ENCODE peak calls at places on chromosomes 16 and 17, in five cellular contexts. L is stimulated activated CD4-positive, alpha-beta T cell treated with anti-CD3 and anti-CD28 coated beads, Interleukin-12 subunit alpha, Interleukin-12 subunit beta, amount 100 ng/mL, for 4 hours; K is AG10803; U is T follicular helper cell; V is H4. Q is an unnamed sample.

GRCh38 chr16:75111514-75112280 is 4.9 kb downstream of the LDHD start:
- DNase-seq in L (no peak), K (no peak), U (no peak), V (no peak), Q (no peak)

GRCh38 chr16:88856122-88856827 is 472 bp downstream of the GALNS start:
- DNase-seq in L (no peak), K (no peak), U (peak; percentile 14), V (no peak), Q (no peak)

GRCh38 chr17:73613947-73614655 is 30.1 kb downstream of the SDK2 start:
- DNase-seq in L (no peak), K (peak; percentile 4), U (no peak), V (no peak), Q (no peak)

GRCh38 chr16:58464916-58465731 is 34.8 kb upstream of the NDRG4 start:
- DNase-seq in L (no peak), K (no peak), U (no peak), V (no peak), Q (no peak)

GRCh38 chr17:72609501-72609900 is 483.0 kb downstream of the SLC39A11 start:
- DNase-seq in L (no peak), K (peak; percentile 60), U (no peak), V (no peak), Q (no peak)

GRCh38 chr17:74712756-74713155 is at the start of gene CD300LF:
- DNase-seq in L (no peak), K (no peak), U (no peak), V (no peak), Q (no peak)

GRCh38 chr17:4583796-4584124 is 569 bp upstream of the SMTNL2 start:
- DNase-seq in L (no peak), K (no peak), U (no peak), V (no peak), Q (no peak)

GRCh38 chr17:42409467-42410351 is 13.3 kb downstream of the CAVIN1 start:
- DNase-seq in L (no peak), K (peak; percentile 95), U (no peak), V (peak; percentile 80), Q (no peak)

GRCh38 chr17:37818689-37819088 is 73.8 kb upstream of the HNF1B start:
- DNase-seq in L (no peak), K (no peak), U (no peak), V (peak; percentile 42), Q (no peak)

GRCh38 chr16:85390511-85391174 is 222.5 kb upstream of the GSE1 start:
- DNase-seq in L (no peak), K (peak; percentile 92), U (no peak), V (peak; percentile 91), Q (no peak)

GRCh38 chr17:80477647-80478478 is 1.5 kb upstream of the NPTX1 start:
- DNase-seq in L (no peak), K (peak; percentile 32), U (no peak), V (no peak), Q (no peak)

GRCh38 chr17:57379237-57380054 is 123.1 kb downstream of the MSI2 start:
- DNase-seq in L (no peak), K (no peak), U (no peak), V (no peak), Q (no peak)

GRCh38 chr16:4535627-4536108 is 2.9 kb downstream of the CDIP1 start:
- DNase-seq in L (no peak), K (no peak), U (no peak), V (no peak), Q (no peak)

GRCh38 chr17:20263595-20263994 is 203.7 kb downstream of the LGALS9B start:
- DNase-seq in L (no peak), K (peak; percentile 74), U (no peak), V (no peak), Q (no peak)

GRCh38 chr16:49858200-49859129 is 2.6 kb upstream of the ZNF423 start:
- DNase-seq in L (peak; percentile 53), K (no peak), U (no peak), V (no peak), Q (no peak)

GRCh38 chr16:76946879-76947278 is 244.1 kb upstream of the MON1B start:
- DNase-seq in L (no peak), K (peak; percentile 51), U (no peak), V (peak; percentile 81), Q (no peak)

GRCh38 chr17:16377804-16378400 is 3.0 kb upstream of the UBB start:
- DNase-seq in L (no peak), K (peak; percentile 82), U (no peak), V (no peak), Q (no peak)

GRCh38 chr16:50093607-50094570 is 28.1 kb downstream of the HEATR3 start:
- DNase-seq in L (no peak), K (peak; percentile 45), U (no peak), V (no peak), Q (no peak)

GRCh38 chr17:49003557-49004511 is 6.6 kb downstream of the IGF2BP1 start:
- DNase-seq in L (no peak), K (peak; percentile 49), U (no peak), V (no peak), Q (no peak)

GRCh38 chr16:66434619-66435430 is 7.7 kb downstream of the BEAN1 start:
- DNase-seq in L (no peak), K (no peak), U (no peak), V (no peak), Q (peak; percentile 24)

GRCh38 chr16:72646615-72647014 is 401.3 kb downstream of the ZFHX3 start:
- DNase-seq in L (no peak), K (no peak), U (no peak), V (no peak), Q (no peak)

GRCh38 chr17:2335726-2336214 is 487 bp downstream of the TSR1 start:
- DNase-seq in L (no peak), K (peak; percentile 27), U (no peak), V (no peak), Q (peak; percentile 51)

GRCh38 chr17:29384901-29385300 is 5.3 kb upstream of the TAOK1 start:
- DNase-seq in L (no peak), K (no peak), U (no peak), V (no peak), Q (peak; percentile 3)

GRCh38 chr17:58684003-58684402 is 7.8 kb downstream of the TEX14 start:
- DNase-seq in L (no peak), K (no peak), U (no peak), V (no peak), Q (no peak)

GRCh38 chr17:18230288-18231141 is 5.1 kb downstream of the LLGL1 start:
- DNase-seq in L (no peak), K (no peak), U (no peak), V (no peak), Q (no peak)

GRCh38 chr17:3531266-3532101 is 26.1 kb downstream of the TRPV3 start:
- DNase-seq in L (no peak), K (no peak), U (no peak), V (no peak), Q (peak; percentile 83)

GRCh38 chr17:35373984-35374765 is 754 bp upstream of the SLFN11 start:
- DNase-seq in L (peak; percentile 38), K (peak; percentile 71), U (peak; percentile 4), V (peak; percentile 17), Q (no peak)

GRCh38 chr17:70947215-70947614 is 777.9 kb downstream of the KCNJ2 start:
- DNase-seq in L (no peak), K (no peak), U (no peak), V (no peak), Q (no peak)

GRCh38 chr16:57485091-57485915 is 990 bp downstream of the DOK4 start:
- DNase-seq in L (no peak), K (peak; percentile 15), U (no peak), V (no peak), Q (peak; percentile 88)

GRCh38 chr16:26673011-26673410 is 393.7 kb upstream of the C16orf82 start:
- DNase-seq in L (no peak), K (no peak), U (no peak), V (no peak), Q (no peak)

GRCh38 chr17:29048440-29049360 is 5.8 kb downstream of the PIPOX start:
- DNase-seq in L (no peak), K (no peak), U (no peak), V (no peak), Q (no peak)

GRCh38 chr17:61393904-61394629 is 5.6 kb upstream of the TBX2 start:
- DNase-seq in L (no peak), K (no peak), U (no peak), V (no peak), Q (no peak)

GRCh38 chr17:46178550-46179198 is 14.6 kb downstream of the KANSL1 start:
- DNase-seq in L (no peak), K (no peak), U (no peak), V (no peak), Q (no peak)

GRCh38 chr17:50150354-50151040 is at the start of gene PPP1R9B:
- DNase-seq in L (peak; percentile 29), K (no peak), U (no peak), V (no peak), Q (no peak)

GRCh38 chr17:19763416-19763815 is 15.3 kb upstream of the ALDH3A1 start:
- DNase-seq in L (no peak), K (no peak), U (no peak), V (no peak), Q (no peak)

GRCh38 chr16:89921699-89922476 is 1.3 kb upstream of the TUBB3 start:
- DNase-seq in L (no peak), K (peak; percentile 92), U (no peak), V (peak; percentile 96), Q (peak; percentile 94)

GRCh38 chr17:73706858-73707257 is 62.6 kb upstream of the SDK2 start:
- DNase-seq in L (no peak), K (no peak), U (no peak), V (no peak), Q (peak; percentile 43)

GRCh38 chr17:39642675-39643074 is 5.7 kb downstream of the STARD3 start:
- DNase-seq in L (no peak), K (no peak), U (no peak), V (no peak), Q (no peak)

GRCh38 chr17:40726919-40727318 is 23.4 kb upstream of the KRT24 start:
- DNase-seq in L (no peak), K (no peak), U (no peak), V (peak; percentile 15), Q (no peak)

Q was measured in mesenteric fat pad.